ENCODE peak calls at places on chromosomes 6 and 20, in eight cellular contexts. F is Karpas-422, M is adipocyte, V is K562, N is trophoblast cell, T is GM12878, S is HCT116, D is SK-N-SH. Q is an unnamed sample.

GRCh38 chr6:22774129-22774528 is 204.8 kb downstream of the HDGFL1 start:
- DNase-seq in F (no peak), M (no peak), V (no peak), N (no peak), T (no peak), S (no peak), D (no peak), Q (no peak)

GRCh38 chr20:60352580-60352979 is 394.4 kb downstream of the CDH26 start:
- DNase-seq in F (no peak), M (no peak), V (no peak), N (no peak), T (no peak), S (no peak), D (no peak), Q (no peak)

GRCh38 chr6:26524722-26525360 is 13.3 kb upstream of the HMGN4 start:
- DNase-seq in F (no peak), M (no peak), V (no peak), N (no peak), T (no peak), S (no peak), D (no peak), Q (no peak)

GRCh38 chr6:47203266-47203967 is 106.3 kb downstream of the TNFRSF21 start:
- DNase-seq in F (no peak), M (no peak), V (no peak), N (no peak), T (peak), S (no peak), D (no peak), Q (no peak)

GRCh38 chr6:39938773-39939381 is 4.6 kb upstream of the MOCS1 start:
- DNase-seq in F (no peak), M (no peak), V (peak), N (no peak), T (no peak), S (no peak), D (no peak), Q (no peak)

GRCh38 chr6:19723533-19723932 is 113.6 kb upstream of the ID4 start:
- DNase-seq in F (no peak), M (peak), V (no peak), N (peak), T (no peak), S (no peak), D (no peak), Q (no peak)

GRCh38 chr20:23147964-23148720 is 62.0 kb upstream of the CD93 start:
- DNase-seq in F (peak), M (peak), V (peak), N (peak), T (peak), S (peak), D (no peak), Q (peak)

GRCh38 chr6:170440437-170440836 is 112.7 kb downstream of the PSMB1 start:
- DNase-seq in F (no peak), M (no peak), V (no peak), N (no peak), T (no peak), S (no peak), D (peak), Q (no peak)

GRCh38 chr6:124970243-124970642 is 8.0 kb downstream of the RNF217 start:
- DNase-seq in F (no peak), M (no peak), V (no peak), N (no peak), T (no peak), S (no peak), D (no peak), Q (no peak)

GRCh38 chr20:40683221-40683893 is 5.7 kb downstream of the MAFB start:
- DNase-seq in F (no peak), M (no peak), V (no peak), N (peak), T (no peak), S (no peak), D (no peak), Q (peak)

GRCh38 chr20:6819599-6819998 is 52.1 kb downstream of the BMP2 start:
- DNase-seq in F (no peak), M (no peak), V (no peak), N (no peak), T (no peak), S (no peak), D (no peak), Q (no peak)

GRCh38 chr20:37911838-37912273 is 8.9 kb downstream of the VSTM2L start:
- DNase-seq in F (peak), M (peak), V (peak), N (peak), T (no peak), S (no peak), D (peak), Q (no peak)

GRCh38 chr6:109002100-109002697 is 92.4 kb downstream of the SESN1 start:
- DNase-seq in F (no peak), M (peak), V (no peak), N (no peak), T (no peak), S (no peak), D (no peak), Q (no peak)

GRCh38 chr6:31639449-31639861 is 13.0 kb downstream of the BAG6 start:
- DNase-seq in F (no peak), M (peak), V (no peak), N (no peak), T (no peak), S (no peak), D (no peak), Q (no peak)

GRCh38 chr6:71421611-71422010 is 133.0 kb downstream of the OGFRL1 start:
- DNase-seq in F (no peak), M (no peak), V (no peak), N (no peak), T (no peak), S (no peak), D (no peak), Q (no peak)

GRCh38 chr6:7075341-7075740 is 32.4 kb upstream of the RREB1 start:
- DNase-seq in F (no peak), M (no peak), V (no peak), N (no peak), T (no peak), S (no peak), D (no peak), Q (no peak)

GRCh38 chr20:845967-846893 is 12.7 kb downstream of the FAM110A start:
- DNase-seq in F (no peak), M (no peak), V (no peak), N (no peak), T (no peak), S (no peak), D (no peak), Q (no peak)

GRCh38 chr20:973785-974194 is 28.3 kb downstream of the RSPO4 start:
- DNase-seq in F (peak), M (peak), V (peak), N (peak), T (peak), S (peak), D (peak), Q (no peak)

GRCh38 chr6:36127462-36128016 is 2.8 kb upstream of the MAPK13 start:
- DNase-seq in F (no peak), M (peak), V (peak), N (peak), T (no peak), S (no peak), D (no peak), Q (peak)

GRCh38 chr6:36125575-36125974 is 4.7 kb upstream of the MAPK13 start:
- DNase-seq in F (no peak), M (no peak), V (no peak), N (no peak), T (no peak), S (no peak), D (no peak), Q (no peak)

GRCh38 chr6:36126121-36126520 is 4.2 kb upstream of the MAPK13 start:
- DNase-seq in F (no peak), M (no peak), V (no peak), N (no peak), T (no peak), S (no peak), D (no peak), Q (no peak)

GRCh38 chr6:36128073-36128472 is 2.2 kb upstream of the MAPK13 start:
- DNase-seq in F (no peak), M (no peak), V (no peak), N (no peak), T (no peak), S (no peak), D (no peak), Q (no peak)

DNA sequence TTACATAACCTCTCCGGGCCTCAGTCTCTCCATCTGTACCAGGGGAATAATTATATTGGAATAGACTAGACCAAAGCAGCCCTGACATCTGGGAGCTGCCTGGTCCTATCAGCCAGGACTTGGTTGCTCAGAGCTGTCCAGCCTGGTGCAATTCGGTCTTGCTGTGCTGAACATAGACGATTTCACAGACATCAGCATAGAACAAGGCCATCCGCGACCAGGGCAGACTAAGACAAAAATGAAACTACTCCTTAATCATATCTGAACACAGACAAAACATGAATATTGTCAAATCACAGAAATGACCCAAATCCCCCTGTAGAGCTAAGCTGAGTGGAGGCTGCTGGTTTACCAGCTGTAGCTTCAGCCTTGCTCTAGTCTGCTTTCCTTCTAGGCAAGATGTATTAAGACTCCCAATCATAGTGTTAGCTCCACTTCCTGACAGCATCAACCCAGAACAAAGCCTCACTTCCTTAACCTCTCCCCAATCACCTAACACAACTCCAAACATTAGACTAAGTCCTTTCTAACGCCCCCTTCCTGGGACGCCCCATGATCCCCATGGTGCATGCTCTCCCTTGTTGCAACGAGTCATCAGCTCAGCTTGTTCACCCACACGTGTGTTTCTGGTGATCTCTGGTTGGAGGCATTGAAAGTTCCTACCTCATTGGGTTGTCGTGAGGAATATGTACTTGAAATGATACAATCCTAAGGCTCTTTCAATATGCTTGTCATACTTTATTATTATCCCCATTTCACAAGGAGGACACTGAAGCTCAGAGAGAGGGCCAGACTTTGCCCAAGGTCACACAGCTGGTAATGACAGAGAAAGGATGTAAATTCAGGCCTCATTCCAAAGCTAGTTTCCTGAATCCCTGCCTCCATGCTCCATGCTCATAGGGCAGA is 3.5 kb upstream of the MAPK13 start:
- DNase-seq in F (no peak), M (no peak), V (peak), N (peak), T (no peak), S (no peak), D (no peak), Q (no peak)
- H3K9ac ChIP-seq in F (no peak), M (peak), V (peak), N (no peak), T (no peak), S (no peak), D (no peak), Q (no peak)

GRCh38 chr6:35426074-35426473 is 26.1 kb upstream of the FANCE start:
- DNase-seq in F (no peak), M (no peak), V (no peak), N (no peak), T (no peak), S (no peak), D (no peak), Q (no peak)
- H3K9ac ChIP-seq in F (no peak), M (no peak), V (no peak), N (no peak), T (no peak), S (no peak), D (no peak), Q (no peak)

GRCh38 chr6:27786048-27786447 is 126.1 kb downstream of the OR2B2 start:
- DNase-seq in F (no peak), M (no peak), V (no peak), N (no peak), T (no peak), S (no peak), D (no peak), Q (no peak)
- H3K9ac ChIP-seq in F (no peak), M (no peak), V (no peak), N (no peak), T (no peak), S (no peak), D (no peak), Q (no peak)

GRCh38 chr6:142899101-142899760 is 45.7 kb downstream of the HIVEP2 start:
- DNase-seq in F (no peak), M (peak), V (no peak), N (no peak), T (no peak), S (no peak), D (no peak), Q (no peak)

GRCh38 chr6:142902636-142903053 is 42.3 kb downstream of the HIVEP2 start:
- DNase-seq in F (no peak), M (peak), V (peak), N (peak), T (peak), S (peak), D (peak), Q (peak)

GRCh38 chr6:142897659-142898058 is 47.3 kb downstream of the HIVEP2 start:
- DNase-seq in F (no peak), M (no peak), V (no peak), N (no peak), T (no peak), S (no peak), D (no peak), Q (no peak)

GRCh38 chr6:142901616-142902015 is 43.4 kb downstream of the HIVEP2 start:
- DNase-seq in F (no peak), M (no peak), V (no peak), N (no peak), T (no peak), S (no peak), D (no peak), Q (no peak)

DNA sequence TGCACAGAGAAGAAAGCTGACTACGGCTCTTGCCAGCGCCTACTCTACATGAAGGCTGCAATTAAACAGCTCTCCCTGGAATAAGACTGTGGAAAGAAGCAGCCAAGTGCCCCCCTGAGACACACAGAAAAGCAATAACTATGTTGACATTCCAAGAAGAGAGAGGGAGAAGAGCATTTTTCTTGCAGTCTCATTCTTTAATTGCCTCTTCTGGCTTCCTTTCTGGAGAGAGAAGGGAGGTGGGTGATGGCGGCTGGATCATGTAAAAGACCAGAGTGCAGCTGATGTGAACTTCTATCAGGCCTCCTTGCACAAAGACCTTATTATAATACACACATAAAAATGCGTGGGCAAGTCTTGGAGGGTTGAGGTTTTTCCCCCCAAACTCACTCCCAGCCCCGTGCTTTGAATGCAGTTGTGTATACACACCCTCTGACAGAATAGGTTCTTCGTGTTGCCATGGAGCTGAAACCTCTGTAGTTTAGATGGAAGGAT is 44.5 kb downstream of the HIVEP2 start:
- DNase-seq in F (no peak), M (no peak), V (no peak), N (no peak), T (no peak), S (no peak), D (no peak), Q (no peak)
- H3K9ac ChIP-seq in F (no peak), M (no peak), V (no peak), N (no peak), T (no peak), S (no peak), D (no peak), Q (no peak)

GRCh38 chr6:10759884-10760329 is 12.3 kb downstream of the TMEM14B start:
- DNase-seq in F (no peak), M (peak), V (peak), N (no peak), T (no peak), S (peak), D (no peak), Q (no peak)
- H3K9ac ChIP-seq in F (no peak), M (peak), V (no peak), N (peak), T (no peak), S (peak), D (no peak), Q (no peak)

GRCh38 chr6:160929831-160930230 is 61.7 kb upstream of the MAP3K4 start:
- DNase-seq in F (no peak), M (no peak), V (no peak), N (no peak), T (no peak), S (no peak), D (no peak), Q (no peak)
- H3K9ac ChIP-seq in F (no peak), M (peak), V (no peak), N (no peak), T (no peak), S (no peak), D (no peak), Q (no peak)

Q was measured in kidney.